ENCODE peak calls at places on chromosomes 11 and 22, in eight cellular contexts. One of them, this sample, is unnamed.

GRCh38 chr11:130874396-130874795 is 41.9 kb downstream of the SNX19 start:
- DNase-seq in ACHN: no peak
- DNase-seq in fibroblast of the aortic adventitia: peak; percentile 43
- DNase-seq in A549: no peak
- DNase-seq in central memory CD4-positive, alpha-beta T cell: no peak
- DNase-seq in left kidney: no peak
- DNase-seq in nucleus accumbens: no peak
- DNase-seq in MV-4-11: no peak
- DNase-seq in this sample: no peak

GRCh38 chr11:113615098-113615497 is 91.0 kb downstream of the TMPRSS5 start:
- DNase-seq in fibroblast of the aortic adventitia: no peak
- DNase-seq in central memory CD4-positive, alpha-beta T cell: no peak
- DNase-seq in left kidney: no peak
- DNase-seq in A549: no peak
- DNase-seq in MV-4-11: no peak
- DNase-seq in ACHN: no peak
- DNase-seq in nucleus accumbens: no peak
- DNase-seq in this sample: no peak

GRCh38 chr22:45779351-45779750 is 107.7 kb downstream of the ATXN10 start:
- DNase-seq in MV-4-11: no peak
- DNase-seq in fibroblast of the aortic adventitia: no peak
- DNase-seq in central memory CD4-positive, alpha-beta T cell: no peak
- DNase-seq in nucleus accumbens: no peak
- DNase-seq in ACHN: no peak
- DNase-seq in A549: no peak
- DNase-seq in left kidney: peak; percentile 64
- DNase-seq in this sample: no peak

GRCh38 chr11:8732748-8733241 is 50.2 kb downstream of the RPL27A start:
- DNase-seq in A549: no peak
- DNase-seq in central memory CD4-positive, alpha-beta T cell: no peak
- DNase-seq in fibroblast of the aortic adventitia: peak; percentile 89
- DNase-seq in MV-4-11: no peak
- DNase-seq in left kidney: no peak
- DNase-seq in nucleus accumbens: no peak
- DNase-seq in ACHN: peak; percentile 38
- DNase-seq in this sample: peak; percentile 44

GRCh38 chr11:109695696-109696095 is 273.7 kb downstream of the C11orf87 start:
- DNase-seq in left kidney: no peak
- DNase-seq in ACHN: no peak
- DNase-seq in MV-4-11: no peak
- DNase-seq in A549: no peak
- DNase-seq in central memory CD4-positive, alpha-beta T cell: no peak
- DNase-seq in fibroblast of the aortic adventitia: peak; percentile 48
- DNase-seq in nucleus accumbens: no peak
- DNase-seq in this sample: no peak

GRCh38 chr11:70811915-70812314 is 413.6 kb downstream of the CTTN start:
- DNase-seq in fibroblast of the aortic adventitia: no peak
- DNase-seq in MV-4-11: no peak
- DNase-seq in central memory CD4-positive, alpha-beta T cell: no peak
- DNase-seq in nucleus accumbens: no peak
- DNase-seq in left kidney: no peak
- DNase-seq in A549: no peak
- DNase-seq in ACHN: no peak
- DNase-seq in this sample: no peak

GRCh38 chr11:17653606-17654005 is 65.8 kb upstream of the MYOD1 start:
- DNase-seq in fibroblast of the aortic adventitia: no peak
- DNase-seq in central memory CD4-positive, alpha-beta T cell: no peak
- DNase-seq in nucleus accumbens: no peak
- DNase-seq in ACHN: no peak
- DNase-seq in MV-4-11: no peak
- DNase-seq in left kidney: no peak
- DNase-seq in A549: no peak
- DNase-seq in this sample: no peak

GRCh38 chr11:61254403-61255025 is 13.5 kb downstream of the PGA5 start:
- DNase-seq in central memory CD4-positive, alpha-beta T cell: peak; percentile 19
- DNase-seq in nucleus accumbens: no peak
- DNase-seq in MV-4-11: peak; percentile 42
- DNase-seq in left kidney: peak; percentile 76
- DNase-seq in ACHN: peak; percentile 53
- DNase-seq in A549: peak; percentile 70
- DNase-seq in fibroblast of the aortic adventitia: peak; percentile 70
- DNase-seq in this sample: peak; percentile 51

GRCh38 chr11:6611092-6612007 is 666 bp downstream of the TAF10 start:
- DNase-seq in central memory CD4-positive, alpha-beta T cell: no peak
- DNase-seq in left kidney: peak; percentile 61
- DNase-seq in fibroblast of the aortic adventitia: peak; percentile 19
- DNase-seq in nucleus accumbens: no peak
- DNase-seq in ACHN: no peak
- DNase-seq in A549: no peak
- DNase-seq in MV-4-11: peak; percentile 9
- DNase-seq in this sample: no peak

GRCh38 chr11:63680842-63681207 is 475 bp upstream of the RTN3 start:
- DNase-seq in nucleus accumbens: peak; percentile 51
- DNase-seq in fibroblast of the aortic adventitia: no peak
- DNase-seq in A549: no peak
- DNase-seq in ACHN: peak; percentile 32
- DNase-seq in left kidney: no peak
- DNase-seq in MV-4-11: no peak
- DNase-seq in central memory CD4-positive, alpha-beta T cell: no peak
- DNase-seq in this sample: peak; percentile 81

GRCh38 chr11:27241316-27242122 is 121.5 kb downstream of the CCDC34 start:
- DNase-seq in A549: peak; percentile 19
- DNase-seq in left kidney: no peak
- DNase-seq in ACHN: peak; percentile 9
- DNase-seq in central memory CD4-positive, alpha-beta T cell: no peak
- DNase-seq in fibroblast of the aortic adventitia: peak; percentile 85
- DNase-seq in nucleus accumbens: no peak
- DNase-seq in MV-4-11: no peak
- DNase-seq in this sample: no peak

GRCh38 chr22:22196833-22197477 is 47.6 kb upstream of the VPREB1 start:
- DNase-seq in A549: no peak
- DNase-seq in MV-4-11: no peak
- DNase-seq in ACHN: no peak
- DNase-seq in fibroblast of the aortic adventitia: no peak
- DNase-seq in central memory CD4-positive, alpha-beta T cell: no peak
- DNase-seq in nucleus accumbens: no peak
- DNase-seq in left kidney: no peak
- DNase-seq in this sample: no peak

GRCh38 chr11:117223741-117224685 is 7.9 kb downstream of the PCSK7 start:
- DNase-seq in central memory CD4-positive, alpha-beta T cell: no peak
- DNase-seq in left kidney: no peak
- DNase-seq in A549: no peak
- DNase-seq in fibroblast of the aortic adventitia: no peak
- DNase-seq in nucleus accumbens: no peak
- DNase-seq in ACHN: no peak
- DNase-seq in MV-4-11: no peak
- DNase-seq in this sample: no peak

GRCh38 chr11:12784987-12785386 is 110.8 kb downstream of the TEAD1 start:
- DNase-seq in central memory CD4-positive, alpha-beta T cell: no peak
- DNase-seq in A549: no peak
- DNase-seq in ACHN: no peak
- DNase-seq in fibroblast of the aortic adventitia: no peak
- DNase-seq in left kidney: peak; percentile 33
- DNase-seq in nucleus accumbens: no peak
- DNase-seq in MV-4-11: no peak
- DNase-seq in this sample: no peak

GRCh38 chr22:37802310-37803194 is 5.2 kb upstream of the GCAT start:
- DNase-seq in left kidney: peak; percentile 92
- DNase-seq in ACHN: peak; percentile 40
- DNase-seq in MV-4-11: peak; percentile 10
- DNase-seq in central memory CD4-positive, alpha-beta T cell: no peak
- DNase-seq in fibroblast of the aortic adventitia: no peak
- DNase-seq in A549: peak; percentile 45
- DNase-seq in nucleus accumbens: peak; percentile 30
- DNase-seq in this sample: peak; percentile 63

GRCh38 chr11:107675902-107676301 is 36.0 kb downstream of the SLN start:
- DNase-seq in fibroblast of the aortic adventitia: no peak
- DNase-seq in ACHN: no peak
- DNase-seq in left kidney: no peak
- DNase-seq in nucleus accumbens: no peak
- DNase-seq in central memory CD4-positive, alpha-beta T cell: no peak
- DNase-seq in MV-4-11: no peak
- DNase-seq in A549: no peak
- DNase-seq in this sample: no peak

GRCh38 chr11:61195710-61196109 is 7.6 kb upstream of the PGA3 start:
- DNase-seq in nucleus accumbens: no peak
- DNase-seq in fibroblast of the aortic adventitia: no peak
- DNase-seq in A549: no peak
- DNase-seq in left kidney: peak; percentile 93
- DNase-seq in central memory CD4-positive, alpha-beta T cell: no peak
- DNase-seq in MV-4-11: no peak
- DNase-seq in ACHN: peak; percentile 18
- DNase-seq in this sample: no peak

GRCh38 chr11:34364102-34364501 is 6.3 kb upstream of the ABTB2 start:
- DNase-seq in A549: no peak
- DNase-seq in left kidney: peak; percentile 32
- DNase-seq in fibroblast of the aortic adventitia: no peak
- DNase-seq in central memory CD4-positive, alpha-beta T cell: no peak
- DNase-seq in nucleus accumbens: no peak
- DNase-seq in ACHN: no peak
- DNase-seq in MV-4-11: peak; percentile 26
- DNase-seq in this sample: no peak

GRCh38 chr11:94926698-94927237 is 46.6 kb downstream of the CWC15 start:
- DNase-seq in central memory CD4-positive, alpha-beta T cell: no peak
- DNase-seq in left kidney: peak; percentile 84
- DNase-seq in MV-4-11: peak; percentile 69
- DNase-seq in A549: peak; percentile 5
- DNase-seq in ACHN: peak; percentile 5
- DNase-seq in fibroblast of the aortic adventitia: peak; percentile 96
- DNase-seq in nucleus accumbens: peak; percentile 28
- DNase-seq in this sample: peak; percentile 49

GRCh38 chr11:121237686-121238658 is 54.6 kb upstream of the SC5D start:
- DNase-seq in ACHN: no peak
- DNase-seq in A549: no peak
- DNase-seq in fibroblast of the aortic adventitia: peak; percentile 18
- DNase-seq in MV-4-11: no peak
- DNase-seq in central memory CD4-positive, alpha-beta T cell: no peak
- DNase-seq in left kidney: no peak
- DNase-seq in nucleus accumbens: no peak
- DNase-seq in this sample: no peak

GRCh38 chr11:19910931-19911330 is 198.3 kb downstream of the NAV2 start:
- DNase-seq in nucleus accumbens: no peak
- DNase-seq in MV-4-11: no peak
- DNase-seq in left kidney: no peak
- DNase-seq in central memory CD4-positive, alpha-beta T cell: no peak
- DNase-seq in ACHN: no peak
- DNase-seq in A549: no peak
- DNase-seq in fibroblast of the aortic adventitia: no peak
- DNase-seq in this sample: no peak

GRCh38 chr22:24512043-24512442 is 16.9 kb downstream of the UPB1 start:
- DNase-seq in ACHN: no peak
- DNase-seq in MV-4-11: peak; percentile 78
- DNase-seq in central memory CD4-positive, alpha-beta T cell: no peak
- DNase-seq in left kidney: no peak
- DNase-seq in fibroblast of the aortic adventitia: no peak
- DNase-seq in A549: no peak
- DNase-seq in nucleus accumbens: no peak
- DNase-seq in this sample: no peak

GRCh38 chr11:69985331-69985653 is 92.8 kb upstream of the ANO1 start:
- DNase-seq in nucleus accumbens: no peak
- DNase-seq in A549: no peak
- DNase-seq in central memory CD4-positive, alpha-beta T cell: no peak
- DNase-seq in ACHN: no peak
- DNase-seq in fibroblast of the aortic adventitia: no peak
- DNase-seq in left kidney: peak; percentile 23
- DNase-seq in MV-4-11: no peak
- DNase-seq in this sample: no peak

GRCh38 chr22:32880906-32881596 is 79.5 kb downstream of the TIMP3 start:
- DNase-seq in central memory CD4-positive, alpha-beta T cell: no peak
- DNase-seq in nucleus accumbens: peak; percentile 5
- DNase-seq in left kidney: peak; percentile 96
- DNase-seq in MV-4-11: no peak
- DNase-seq in A549: no peak
- DNase-seq in fibroblast of the aortic adventitia: peak; percentile 87
- DNase-seq in ACHN: no peak
- DNase-seq in this sample: no peak

GRCh38 chr22:29879738-29880137 is 3.2 kb upstream of the MTMR3 start:
- DNase-seq in nucleus accumbens: no peak
- DNase-seq in fibroblast of the aortic adventitia: no peak
- DNase-seq in left kidney: no peak
- DNase-seq in central memory CD4-positive, alpha-beta T cell: no peak
- DNase-seq in A549: peak; percentile 48
- DNase-seq in ACHN: no peak
- DNase-seq in MV-4-11: no peak
- DNase-seq in this sample: no peak